ENCODE peak calls at places on chromosome 17, in seven cellular contexts. P, Y, F, V, L, T and X are unnamed samples.

GRCh38 chr17:67490471-67490870 is 113.4 kb downstream of the PITPNC1 start:
- DNase-seq in P (no peak), F (peak; percentile 40), Y (no peak), L (no peak), T (no peak), V (no peak), X (no peak)

GRCh38 chr17:78329263-78330059 is 30.4 kb downstream of the SOCS3 start:
- DNase-seq in F (peak; percentile 98), L (peak; percentile 76), V (no peak), P (no peak), Y (no peak), T (peak; percentile 26), X (no peak)

GRCh38 chr17:82283208-82283749 is 9.8 kb upstream of the CSNK1D start:
- DNase-seq in V (no peak), L (peak; percentile 81), Y (no peak), T (no peak), F (peak; percentile 99), P (no peak), X (no peak)

GRCh38 chr17:2563061-2563460 is 30.4 kb upstream of the PAFAH1B1 start:
- DNase-seq in L (no peak), T (no peak), Y (no peak), V (no peak), P (no peak), F (no peak), X (no peak)

GRCh38 chr17:40980594-40980993 is 3.5 kb downstream of the KRT40 start:
- DNase-seq in F (no peak), P (no peak), V (no peak), T (no peak), Y (no peak), L (no peak), X (no peak)

GRCh38 chr17:77110006-77110374 is 30.8 kb upstream of the SEC14L1 start:
- DNase-seq in T (no peak), V (no peak), L (no peak), Y (no peak), P (no peak), F (peak; percentile 71), X (no peak)

GRCh38 chr17:4969551-4970231 is 2.1 kb upstream of the SPAG7 start:
- DNase-seq in T (no peak), L (peak; percentile 80), V (no peak), F (peak; percentile 47), P (no peak), Y (no peak), X (no peak)

GRCh38 chr17:17810374-17811248 is 26.2 kb downstream of the SREBF1 start:
- DNase-seq in F (no peak), Y (no peak), L (no peak), P (no peak), V (no peak), T (no peak), X (peak; percentile 50)

GRCh38 chr17:55289106-55289446 is 24.3 kb downstream of the HLF start:
- DNase-seq in Y (no peak), V (no peak), T (no peak), P (no peak), L (no peak), F (no peak), X (no peak)

GRCh38 chr17:1100382-1100781 is 79.4 kb downstream of the ABR start:
- DNase-seq in Y (no peak), F (no peak), V (no peak), L (no peak), P (no peak), T (no peak), X (no peak)

GRCh38 chr17:57609125-57609877 is 135.8 kb downstream of the CCDC182 start:
- DNase-seq in F (no peak), V (no peak), Y (no peak), L (no peak), P (no peak), T (no peak), X (no peak)

GRCh38 chr17:34254651-34255380 is at the start of gene CCL2:
- DNase-seq in F (peak; percentile 37), P (no peak), T (no peak), V (no peak), Y (no peak), L (no peak), X (peak; percentile 84)

GRCh38 chr17:7889166-7889584 is 586 bp downstream of the CHD3 start:
- DNase-seq in F (peak; percentile 93), Y (peak; percentile 19), L (no peak), T (peak; percentile 26), V (no peak), P (peak; percentile 92), X (peak; percentile 97)

GRCh38 chr17:21549107-21549687 is 143.1 kb upstream of the KCNJ18 start:
- DNase-seq in L (peak; percentile 65), P (no peak), T (no peak), V (no peak), F (peak; percentile 83), Y (no peak), X (no peak)

GRCh38 chr17:47810200-47810821 is 11.3 kb downstream of the OSBPL7 start:
- DNase-seq in L (peak; percentile 69), T (peak; percentile 29), F (peak; percentile 96), Y (no peak), P (no peak), V (no peak), X (no peak)

GRCh38 chr17:42683407-42684031 is 1.2 kb downstream of the CNTNAP1 start:
- DNase-seq in L (no peak), T (peak; percentile 31), P (peak; percentile 56), V (no peak), F (no peak), Y (no peak), X (peak; percentile 61)

GRCh38 chr17:34146440-34147043 is 108.5 kb upstream of the CCL2 start:
- DNase-seq in P (no peak), Y (peak; percentile 23), T (peak; percentile 31), L (peak; percentile 69), F (peak; percentile 3), V (peak; percentile 31), X (peak; percentile 42)

GRCh38 chr17:57665696-57666095 is 79.4 kb downstream of the CCDC182 start:
- DNase-seq in P (no peak), T (no peak), L (no peak), F (no peak), V (no peak), Y (no peak), X (no peak)

GRCh38 chr17:15279011-15279477 is 13.9 kb upstream of the PMP22 start:
- DNase-seq in V (no peak), P (no peak), F (peak; percentile 98), Y (no peak), T (no peak), L (no peak), X (no peak)

GRCh38 chr17:56909742-56910508 is 3.9 kb downstream of the TRIM25 start:
- DNase-seq in L (no peak), F (no peak), V (no peak), T (no peak), Y (no peak), P (no peak), X (peak; percentile 61)

GRCh38 chr17:78421534-78422266 is 43.3 kb downstream of the PGS1 start:
- DNase-seq in L (peak; percentile 85), F (peak; percentile 81), P (peak; percentile 15), V (peak; percentile 79), T (peak; percentile 77), Y (peak; percentile 66), X (peak; percentile 79)

GRCh38 chr17:36578671-36579070 is 13.0 kb upstream of the DHRS11 start:
- DNase-seq in F (no peak), V (no peak), P (no peak), L (no peak), T (no peak), Y (no peak), X (no peak)